ENCODE peak calls at places on chromosomes 12 and 14, in ten cellular contexts. W is mesenchymal stem cell, M is mammary epithelial cell, Q is astrocyte, S is neural progenitor cell, Z is PC-3, F is trophoblast cell, C is MM.1S, P is A549, T is fibroblast of lung. L is an unnamed sample.

GRCh38 chr14:75885829-75886228 is 96.0 kb downstream of the TGFB3 start:
- DNase-seq in F (no peak), T (peak), M (peak), P (no peak), C (no peak), W (peak), S (no peak), Q (peak), Z (no peak), L (no peak)

GRCh38 chr12:54560374-54560858 is 11.0 kb downstream of the PDE1B start:
- DNase-seq in S (peak), M (peak), F (peak), W (peak), T (peak), C (no peak), Q (peak), P (peak), Z (no peak), L (no peak)

GRCh38 chr12:66242261-66242760 is 53.3 kb downstream of the IRAK3 start:
- DNase-seq in C (no peak), W (no peak), Q (no peak), P (no peak), S (no peak), T (no peak), F (no peak), Z (no peak), M (no peak), L (no peak)

GRCh38 chr12:19227190-19227879 is 97.8 kb downstream of the PLEKHA5 start:
- DNase-seq in Q (no peak), P (no peak), M (no peak), F (no peak), Z (no peak), S (peak), C (no peak), T (no peak), W (no peak), L (no peak)

GRCh38 chr14:37848985-37849605 is 253.7 kb downstream of the TTC6 start:
- DNase-seq in P (no peak), Z (no peak), Q (no peak), W (peak), T (no peak), C (no peak), M (no peak), F (no peak), S (no peak), L (no peak)

GRCh38 chr12:49059385-49060232 is 985 bp downstream of the KMT2D start:
- DNase-seq in C (peak), W (peak), S (peak), Z (peak), P (peak), F (peak), Q (peak), T (peak), M (peak), L (peak)

GRCh38 chr12:25839470-25839869 is 119.0 kb upstream of the RASSF8 start:
- DNase-seq in T (peak), Z (peak), Q (peak), P (peak), C (no peak), F (no peak), M (peak), W (no peak), S (no peak), L (no peak)

GRCh38 chr12:128570191-128571065 is 253.3 kb downstream of the SLC15A4 start:
- DNase-seq in M (no peak), P (no peak), Z (no peak), W (no peak), C (peak), F (no peak), T (no peak), S (no peak), Q (no peak), L (no peak)

GRCh38 chr14:50924236-50924635 is 20.0 kb downstream of the PYGL start:
- DNase-seq in M (no peak), T (no peak), F (no peak), P (no peak), Q (no peak), C (no peak), S (no peak), W (no peak), Z (no peak), L (no peak)

GRCh38 chr14:56759094-56759493 is 51.2 kb downstream of the OTX2 start:
- DNase-seq in W (no peak), C (no peak), M (no peak), Q (no peak), T (no peak), P (no peak), Z (no peak), F (no peak), S (no peak), L (no peak)

GRCh38 chr14:58865520-58866281 is 227.9 kb downstream of the DACT1 start:
- DNase-seq in Z (no peak), W (peak), F (peak), T (peak), Q (peak), P (no peak), S (no peak), C (no peak), M (peak), L (no peak)

DNA sequence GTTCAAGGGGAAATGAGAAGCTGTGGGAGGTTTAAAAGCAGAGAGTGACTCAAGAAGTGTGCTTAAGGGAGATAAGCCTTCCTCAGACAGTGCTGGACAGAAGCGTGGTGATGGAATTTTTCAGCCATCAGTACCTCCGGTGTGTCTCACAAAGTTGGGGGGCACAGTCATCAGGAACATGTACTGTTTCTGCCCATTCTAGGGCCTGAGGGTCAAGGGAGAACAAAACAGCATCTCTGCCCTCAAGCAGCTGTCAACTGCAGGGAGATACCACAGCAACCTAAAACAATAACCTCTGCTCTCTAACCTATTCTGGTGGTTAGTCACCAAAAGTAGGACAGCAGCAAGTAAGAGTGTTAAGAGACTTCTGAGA is 2.0 kb upstream of the STON2 start:
- DNase-seq in W (no peak), Z (peak), P (no peak), T (peak), Q (peak), M (peak), C (no peak), F (peak), S (no peak), L (no peak)
- H3K4me2 ChIP-seq in W (no peak), Z (peak), P (peak), T (peak), Q (peak), M (peak), C (no peak), F (no peak), S (no peak), L (no peak)

GRCh38 chr12:111745201-111745600 is 21.5 kb upstream of the ALDH2 start:
- DNase-seq in T (no peak), M (no peak), C (no peak), W (no peak), Q (no peak), F (no peak), Z (no peak), P (no peak), S (no peak), L (no peak)

GRCh38 chr12:111741235-111741812 is 25.4 kb upstream of the ALDH2 start:
- DNase-seq in P (no peak), C (no peak), S (no peak), W (no peak), Z (peak), Q (peak), M (no peak), T (no peak), F (no peak), L (no peak)
- H3K4me3 ChIP-seq in P (no peak), C (no peak), S (no peak), W (no peak), Z (no peak), Q (no peak), M (no peak), T (no peak), F (no peak), L (no peak)

DNA sequence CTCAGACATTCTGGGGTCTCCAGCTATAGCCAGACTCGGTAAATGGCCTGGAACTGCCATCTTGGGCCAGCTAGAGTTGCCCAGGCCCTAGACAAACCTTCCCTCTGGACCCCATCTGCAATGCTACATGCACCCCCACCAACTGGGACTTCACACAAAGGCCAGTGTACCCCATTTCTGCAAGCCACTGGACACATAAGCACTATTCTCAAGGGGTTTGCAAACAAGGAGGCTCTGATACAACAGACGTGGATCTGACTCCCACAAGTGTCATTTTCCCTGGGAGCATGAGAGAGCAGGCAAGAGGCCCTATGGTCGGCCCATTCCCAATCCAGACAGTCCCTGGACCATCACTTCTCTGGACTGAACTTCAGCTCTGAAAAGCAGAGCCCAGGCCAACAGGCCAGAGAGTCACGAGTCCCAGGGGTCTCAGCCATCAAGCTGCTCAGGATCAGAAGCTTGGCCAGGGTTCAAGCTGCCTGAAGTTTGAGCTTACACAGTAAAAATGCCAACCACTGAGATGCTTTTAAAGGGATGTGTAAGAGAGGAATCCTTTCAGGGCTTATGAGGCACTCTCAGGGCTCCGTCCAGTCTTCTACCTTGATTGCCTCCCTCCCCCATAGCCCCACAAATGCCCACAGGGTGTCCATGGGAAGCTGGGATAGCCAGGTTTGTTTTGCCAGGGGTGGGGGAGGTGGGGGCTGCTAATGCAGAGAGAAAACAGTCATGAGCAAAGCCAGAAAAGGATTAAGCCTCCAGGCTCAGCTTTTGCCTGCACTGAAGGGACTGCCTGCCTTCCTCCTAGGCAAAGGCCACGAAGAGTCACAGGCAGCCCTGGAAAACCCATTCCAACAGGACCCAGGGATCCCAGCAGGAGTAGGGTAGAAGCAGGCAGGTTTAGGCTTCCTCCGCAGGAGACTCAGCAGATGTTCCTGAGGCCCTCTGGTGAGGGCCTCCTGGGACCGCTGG is 31.7 kb upstream of the PNMA1 start:
- DNase-seq in M (no peak), P (no peak), Q (no peak), S (no peak), Z (no peak), F (no peak), W (no peak), T (no peak), C (no peak), L (no peak)
- H3K4me2 ChIP-seq in M (peak), P (no peak), Q (peak), S (peak), Z (peak), F (no peak), W (no peak), T (no peak), C (peak), L (no peak)

GRCh38 chr12:68934392-68934791 is 1.4 kb upstream of the CPM start:
- DNase-seq in F (no peak), Q (no peak), C (no peak), M (no peak), W (no peak), S (no peak), Z (no peak), T (no peak), P (no peak), L (no peak)

GRCh38 chr12:68933564-68933893 is 558 bp upstream of the CPM start:
- DNase-seq in S (no peak), F (no peak), M (no peak), Q (no peak), P (no peak), C (no peak), W (no peak), T (no peak), Z (no peak), L (no peak)

GRCh38 chr12:68930178-68930577 is 2.8 kb downstream of the CPM start:
- DNase-seq in C (no peak), W (no peak), S (no peak), Z (peak), T (no peak), Q (no peak), F (peak), M (no peak), P (no peak), L (no peak)

GRCh38 chr12:68932701-68933563 is at the start of gene CPM:
- DNase-seq in W (peak), M (peak), T (peak), P (peak), F (peak), C (peak), Z (peak), Q (peak), S (peak), L (no peak)

DNA sequence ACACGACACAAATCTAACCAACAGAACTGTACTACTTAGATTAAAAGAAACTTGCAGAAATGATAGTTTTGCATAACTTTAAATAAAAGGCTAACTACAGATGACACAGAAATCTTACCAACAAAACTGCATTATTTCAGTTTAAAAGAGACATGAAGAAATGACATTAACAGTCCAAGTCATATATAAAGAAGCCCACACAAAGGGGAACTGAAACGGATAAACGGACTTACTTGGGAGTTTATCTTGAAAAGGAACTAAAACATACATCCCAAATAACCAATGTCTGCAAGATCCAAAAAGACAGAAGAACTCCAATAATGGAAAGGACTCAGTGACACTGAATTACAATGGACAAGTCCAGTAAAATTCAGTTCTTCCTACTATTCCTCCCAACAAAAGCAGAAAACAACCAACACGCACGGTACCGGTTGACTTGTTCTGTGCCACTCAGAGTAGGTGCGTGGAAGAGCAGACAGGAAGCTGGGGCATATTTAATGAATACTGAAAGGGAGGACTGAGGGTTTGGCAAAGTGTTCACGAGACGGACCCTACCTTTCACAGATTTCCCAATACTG is 759 bp downstream of the CPM start:
- DNase-seq in S (no peak), F (no peak), Z (peak), T (no peak), M (no peak), Q (peak), C (no peak), P (no peak), W (no peak), L (no peak)
- H3K4me3 ChIP-seq in S (peak), F (peak), Z (peak), T (peak), M (peak), Q (peak), C (peak), P (peak), W (peak), L (no peak)

DNA sequence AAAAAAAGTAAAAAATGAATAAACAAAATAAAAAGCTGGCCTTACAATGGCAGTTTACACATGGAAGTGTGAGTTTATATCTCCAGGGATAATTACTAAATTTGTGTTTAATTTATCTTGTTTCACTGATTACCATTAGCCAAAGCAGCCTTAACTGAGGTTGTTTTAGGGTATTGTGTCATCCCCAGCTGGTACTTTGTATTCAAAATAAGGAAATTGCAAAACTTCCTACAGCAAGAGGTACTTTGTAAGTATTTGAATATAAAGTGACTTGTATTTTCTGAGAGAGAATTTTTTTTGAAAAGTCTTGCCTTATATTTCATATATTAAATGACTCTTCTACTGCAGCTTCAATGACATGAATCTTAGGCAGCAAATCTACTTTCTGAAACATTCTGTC is 6.6 kb downstream of the FNTB start:
- DNase-seq in S (no peak), Q (no peak), M (no peak), Z (no peak), C (no peak), F (no peak), W (peak), P (no peak), T (no peak), L (no peak)
- H3K4me2 ChIP-seq in S (no peak), Q (no peak), M (no peak), Z (no peak), C (no peak), F (no peak), W (no peak), P (no peak), T (no peak), L (no peak)

GRCh38 chr14:94126800-94127199 is 2.6 kb downstream of the IFI27L2 start:
- DNase-seq in W (no peak), Z (no peak), P (no peak), T (no peak), C (no peak), Q (no peak), F (no peak), S (no peak), M (no peak), L (no peak)
- H3K4me3 ChIP-seq in W (no peak), Z (no peak), P (no peak), T (no peak), C (no peak), Q (no peak), F (no peak), S (no peak), M (no peak), L (no peak)

DNA sequence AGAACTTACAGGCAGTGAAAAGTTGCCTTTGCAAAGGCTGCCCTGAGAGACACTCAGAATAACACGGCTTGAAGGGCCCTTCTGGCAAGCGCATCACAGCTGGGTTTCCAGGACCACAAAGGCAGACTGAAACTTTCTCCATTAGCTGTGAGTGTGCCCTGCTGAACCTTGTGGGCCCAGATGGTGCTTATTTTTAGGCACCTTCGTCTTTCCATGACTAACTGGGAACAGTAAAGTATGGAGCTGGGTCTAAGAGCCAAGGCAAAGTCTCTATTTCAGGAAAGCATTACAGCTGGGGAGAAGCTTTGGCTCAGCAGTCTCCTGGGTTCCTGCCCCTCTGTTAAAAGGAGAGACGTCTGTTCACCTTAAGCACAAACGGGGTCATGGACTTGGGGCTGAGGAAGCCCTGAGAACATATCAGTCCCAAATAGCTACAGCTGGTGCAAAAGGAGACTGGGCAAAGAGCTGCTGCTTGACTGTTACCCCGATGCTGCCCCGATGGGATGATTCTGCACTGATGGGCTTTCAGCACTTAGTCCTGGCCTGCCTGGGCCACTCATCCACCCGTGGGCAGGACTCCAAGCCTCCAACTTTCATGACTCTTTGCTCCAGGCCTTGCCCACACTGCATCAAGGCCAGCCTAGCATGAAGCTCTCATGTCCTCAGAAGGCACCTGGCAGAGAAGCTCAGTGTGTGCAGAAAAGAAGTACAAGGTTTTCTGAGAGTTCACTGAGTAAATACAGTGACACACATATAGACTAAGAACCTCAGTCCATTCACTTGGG is 248.3 kb downstream of the PHLDA1 start:
- DNase-seq in Z (no peak), C (peak), S (no peak), F (no peak), T (peak), M (no peak), P (no peak), Q (peak), W (peak), L (peak)
- H3K4me2 ChIP-seq in Z (no peak), C (no peak), S (no peak), F (no peak), T (no peak), M (no peak), P (no peak), Q (no peak), W (no peak), L (no peak)